ENCODE peak calls at places on chromosomes 1 and 21, in four cellular contexts. M, K, O and S are unnamed samples.

GRCh38 chr1:15034656-15035055 is 118.9 kb upstream of the TMEM51 start:
- DNase-seq in K (no peak), M (no peak), O (no peak), S (no peak)

GRCh38 chr1:15526490-15527339 is at the start of gene DNAJC16:
- DNase-seq in M (peak), K (peak), O (peak), S (peak)

GRCh38 chr1:184590163-184590750 is 164.4 kb downstream of the EDEM3 start:
- DNase-seq in M (peak), O (no peak), K (no peak), S (no peak)

GRCh38 chr1:14910947-14911721 is 242.4 kb upstream of the TMEM51 start:
- DNase-seq in K (no peak), M (peak), O (no peak), S (no peak)

GRCh38 chr1:156293895-156294294 is 1.6 kb downstream of the GLMP start:
- DNase-seq in O (no peak), M (no peak), K (no peak), S (no peak)

GRCh38 chr1:10225573-10225972 is 15.2 kb downstream of the KIF1B start:
- DNase-seq in M (no peak), K (no peak), O (no peak), S (no peak)

GRCh38 chr1:233490488-233490887 is 123.4 kb upstream of the KCNK1 start:
- DNase-seq in M (no peak), O (no peak), K (no peak), S (no peak)

GRCh38 chr21:34204481-34205439 is 131.4 kb downstream of the MRPS6 start:
- DNase-seq in K (no peak), M (no peak), O (no peak), S (no peak)

GRCh38 chr1:11062965-11063401 is 3.2 kb upstream of the SRM start:
- DNase-seq in M (no peak), O (no peak), K (no peak), S (no peak)

GRCh38 chr1:45275054-45275453 is 51.6 kb upstream of the HPDL start:
- DNase-seq in O (no peak), M (no peak), K (no peak), S (no peak)